ENCODE peak calls at places on chromosomes 13 and 19, in nine cellular contexts. One of them, this sample, is unnamed. For H3K4me1, the result is how much of the 10 kb centered on the place peaks cover.

GRCh38 chr19:41641879-41642485 is 15.1 kb upstream of the CEACAM4 start:
- DNase-seq in GM23338: peak
- DNase-seq in endothelial cell of umbilical vein: peak
- DNase-seq in HCT116: peak
- DNase-seq in H1: peak
- DNase-seq in transverse colon: peak
- DNase-seq in K562: peak
- DNase-seq in HepG2: peak
- DNase-seq in suprapubic skin: no peak
- DNase-seq in this sample: no peak

GRCh38 chr13:84651288-84651687 is 769.0 kb upstream of the SLITRK1 start:
- DNase-seq in GM23338: no peak
- DNase-seq in endothelial cell of umbilical vein: no peak
- DNase-seq in HCT116: no peak
- DNase-seq in H1: no peak
- DNase-seq in transverse colon: no peak
- DNase-seq in K562: no peak
- DNase-seq in HepG2: peak
- DNase-seq in suprapubic skin: no peak
- DNase-seq in this sample: no peak

GRCh38 chr13:102185375-102185984 is 216.4 kb downstream of the FGF14 start:
- DNase-seq in GM23338: no peak
- DNase-seq in endothelial cell of umbilical vein: no peak
- DNase-seq in HCT116: no peak
- DNase-seq in H1: no peak
- DNase-seq in transverse colon: no peak
- DNase-seq in K562: no peak
- DNase-seq in HepG2: no peak
- DNase-seq in suprapubic skin: no peak
- DNase-seq in this sample: no peak

GRCh38 chr13:98846991-98847390 is 94.5 kb upstream of the SLC15A1 start:
- DNase-seq in GM23338: no peak
- DNase-seq in endothelial cell of umbilical vein: no peak
- DNase-seq in HCT116: no peak
- DNase-seq in H1: no peak
- DNase-seq in transverse colon: no peak
- DNase-seq in K562: no peak
- DNase-seq in HepG2: no peak
- DNase-seq in suprapubic skin: no peak
- DNase-seq in this sample: no peak

GRCh38 chr13:101757446-101758039 is 305.1 kb downstream of the ITGBL1 start:
- DNase-seq in GM23338: peak
- DNase-seq in endothelial cell of umbilical vein: peak
- DNase-seq in HCT116: no peak
- DNase-seq in H1: no peak
- DNase-seq in transverse colon: no peak
- DNase-seq in K562: no peak
- DNase-seq in HepG2: no peak
- DNase-seq in suprapubic skin: no peak
- DNase-seq in this sample: no peak

GRCh38 chr19:38079926-38080380 is 144.1 kb downstream of the DPF1 start:
- DNase-seq in GM23338: peak
- DNase-seq in endothelial cell of umbilical vein: peak
- DNase-seq in HCT116: no peak
- DNase-seq in H1: no peak
- DNase-seq in transverse colon: no peak
- DNase-seq in K562: no peak
- DNase-seq in HepG2: peak
- DNase-seq in suprapubic skin: no peak
- DNase-seq in this sample: no peak

GRCh38 chr13:113856716-113857065 is 7.2 kb downstream of the GAS6 start:
- DNase-seq in GM23338: no peak
- DNase-seq in endothelial cell of umbilical vein: peak
- DNase-seq in HCT116: no peak
- DNase-seq in H1: peak
- DNase-seq in transverse colon: peak
- DNase-seq in K562: no peak
- DNase-seq in HepG2: peak
- DNase-seq in suprapubic skin: peak
- DNase-seq in this sample: peak

GRCh38 chr13:112807653-112808376 is 118.0 kb downstream of the ATP11A start:
- DNase-seq in GM23338: no peak
- DNase-seq in endothelial cell of umbilical vein: no peak
- DNase-seq in HCT116: no peak
- DNase-seq in H1: no peak
- DNase-seq in transverse colon: no peak
- DNase-seq in K562: no peak
- DNase-seq in HepG2: no peak
- DNase-seq in suprapubic skin: no peak
- DNase-seq in this sample: no peak

GRCh38 chr19:45238556-45238955 is 6.7 kb downstream of the EXOC3L2 start:
- DNase-seq in GM23338: no peak
- DNase-seq in endothelial cell of umbilical vein: no peak
- DNase-seq in HCT116: no peak
- DNase-seq in H1: no peak
- DNase-seq in transverse colon: no peak
- DNase-seq in K562: no peak
- DNase-seq in HepG2: no peak
- DNase-seq in suprapubic skin: no peak
- DNase-seq in this sample: no peak

GRCh38 chr19:1467512-1468273 is 11.3 kb downstream of the C19orf25 start:
- DNase-seq in GM23338: no peak
- DNase-seq in endothelial cell of umbilical vein: no peak
- DNase-seq in HCT116: no peak
- DNase-seq in H1: peak
- DNase-seq in transverse colon: no peak
- DNase-seq in K562: no peak
- DNase-seq in HepG2: no peak
- DNase-seq in suprapubic skin: no peak
- DNase-seq in this sample: no peak

GRCh38 chr19:1466018-1466460 is 13.0 kb downstream of the C19orf25 start:
- DNase-seq in GM23338: no peak
- DNase-seq in endothelial cell of umbilical vein: no peak
- DNase-seq in HCT116: no peak
- DNase-seq in H1: peak
- DNase-seq in transverse colon: no peak
- DNase-seq in K562: no peak
- DNase-seq in HepG2: no peak
- DNase-seq in suprapubic skin: no peak
- DNase-seq in this sample: no peak

GRCh38 chr19:1465191-1466016 is 13.6 kb downstream of the C19orf25 start:
- DNase-seq in GM23338: peak
- DNase-seq in endothelial cell of umbilical vein: peak
- DNase-seq in HCT116: no peak
- DNase-seq in H1: peak
- DNase-seq in transverse colon: peak
- DNase-seq in K562: no peak
- DNase-seq in HepG2: no peak
- DNase-seq in suprapubic skin: no peak
- DNase-seq in this sample: no peak

GRCh38 chr19:1467228-1467511 is 11.8 kb downstream of the C19orf25 start:
- DNase-seq in GM23338: no peak
- DNase-seq in endothelial cell of umbilical vein: no peak
- DNase-seq in HCT116: no peak
- DNase-seq in H1: no peak
- DNase-seq in transverse colon: no peak
- DNase-seq in K562: no peak
- DNase-seq in HepG2: no peak
- DNase-seq in suprapubic skin: no peak
- DNase-seq in this sample: no peak

DNA sequence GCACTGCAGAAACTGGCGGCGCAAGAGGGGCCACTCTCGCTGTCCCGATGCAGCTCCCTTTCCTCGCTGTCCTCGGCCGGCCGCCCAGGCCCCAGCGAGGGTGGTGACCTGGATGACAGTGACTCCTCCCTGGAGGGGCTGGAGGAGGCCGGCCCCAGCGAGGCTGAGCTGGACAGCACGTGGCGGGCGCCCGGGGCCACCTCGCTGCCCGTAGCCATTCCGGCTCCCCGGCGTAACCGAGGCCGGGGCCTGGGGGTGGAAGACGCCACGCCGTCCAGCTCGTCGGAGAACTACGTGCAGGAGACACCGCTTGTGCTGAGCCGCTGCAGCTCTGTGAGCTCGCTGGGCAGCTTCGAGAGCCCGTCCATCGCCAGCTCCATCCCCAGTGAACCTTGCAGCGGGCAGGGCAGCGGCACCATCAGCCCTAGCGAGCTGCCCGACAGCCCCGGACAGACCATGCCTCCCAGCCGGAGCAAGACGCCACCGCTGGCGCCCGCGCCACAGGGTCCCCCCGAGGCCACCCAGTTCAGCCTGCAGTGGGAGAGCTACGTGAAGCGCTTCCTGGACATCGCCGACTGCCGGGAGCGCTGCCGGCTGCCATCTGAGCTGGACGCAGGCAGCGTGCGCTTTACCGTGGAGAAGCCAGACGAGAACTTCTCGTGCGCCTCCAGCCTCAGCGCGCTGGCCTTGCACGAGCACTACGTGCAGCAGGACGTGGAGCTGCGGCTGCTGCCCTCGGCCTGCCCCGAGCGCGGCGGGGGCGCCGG is 12.4 kb downstream of the C19orf25 start:
- DNase-seq in GM23338: no peak
- DNase-seq in endothelial cell of umbilical vein: no peak
- DNase-seq in HCT116: no peak
- DNase-seq in H1: peak
- DNase-seq in transverse colon: no peak
- DNase-seq in K562: no peak
- DNase-seq in HepG2: no peak
- DNase-seq in suprapubic skin: no peak
- DNase-seq in this sample: no peak
- H3K4me1 ChIP-seq in GM23338: under half
- H3K4me1 ChIP-seq in endothelial cell of umbilical vein: under half
- H3K4me1 ChIP-seq in HCT116: under half
- H3K4me1 ChIP-seq in H1: under half
- H3K4me1 ChIP-seq in transverse colon: half or more
- H3K4me1 ChIP-seq in K562: half or more
- H3K4me1 ChIP-seq in HepG2: under half
- H3K4me1 ChIP-seq in suprapubic skin: half or more
- H3K4me1 ChIP-seq in this sample: under half

DNA sequence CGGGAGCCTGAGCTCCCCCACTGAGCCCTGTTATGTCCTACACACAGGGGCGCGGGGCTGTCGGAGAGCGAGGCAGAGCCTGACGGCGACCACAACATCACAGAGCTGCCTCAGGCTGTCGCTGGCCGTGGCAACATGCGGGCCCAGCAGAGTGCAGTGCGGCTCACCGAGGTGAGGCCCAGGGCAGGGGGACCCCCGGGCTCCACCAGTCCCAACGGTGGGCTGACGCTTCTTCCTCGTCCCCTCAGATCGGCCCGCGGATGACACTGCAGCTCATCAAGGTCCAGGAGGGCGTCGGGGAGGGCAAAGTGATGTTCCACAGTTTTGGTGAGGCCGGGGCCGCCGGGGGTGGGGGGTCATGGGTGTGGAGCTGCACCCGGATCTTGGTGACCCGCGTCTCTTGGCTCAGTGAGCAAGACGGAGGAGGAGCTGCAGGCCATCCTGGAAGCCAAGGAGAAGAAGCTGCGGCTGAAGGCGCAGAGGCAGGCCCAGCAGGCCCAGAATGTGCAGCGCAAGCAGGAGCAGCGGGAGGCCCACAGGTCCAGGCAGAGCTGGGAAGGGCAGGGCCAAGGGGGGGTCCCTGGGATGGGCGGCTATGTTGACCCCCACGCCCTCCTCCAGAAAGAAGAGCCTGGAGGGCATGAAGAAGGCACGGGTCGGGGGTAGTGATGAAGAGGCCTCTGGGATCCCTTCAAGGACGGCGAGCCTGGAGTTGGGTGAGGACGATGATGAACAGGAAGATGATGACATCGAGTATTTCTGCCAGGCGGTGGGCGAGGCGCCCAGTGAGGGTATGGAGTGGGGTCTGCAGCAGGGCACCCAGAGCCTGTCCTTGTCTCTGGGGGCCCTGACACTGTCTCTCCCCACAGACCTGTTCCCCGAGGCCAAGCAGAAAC is 1.2 kb upstream of the P2RY11 start:
- DNase-seq in GM23338: no peak
- DNase-seq in endothelial cell of umbilical vein: no peak
- DNase-seq in HCT116: no peak
- DNase-seq in H1: no peak
- DNase-seq in transverse colon: peak
- DNase-seq in K562: no peak
- DNase-seq in HepG2: no peak
- DNase-seq in suprapubic skin: no peak
- DNase-seq in this sample: no peak
- TF ChIP-seq POLR2AphosphoS5 in GM23338: no peak
- TF ChIP-seq POLR2AphosphoS5 in endothelial cell of umbilical vein: no peak
- TF ChIP-seq POLR2AphosphoS5 in HCT116: no peak
- TF ChIP-seq POLR2AphosphoS5 in H1: no peak
- TF ChIP-seq POLR2AphosphoS5 in transverse colon: no peak
- TF ChIP-seq POLR2AphosphoS5 in K562: no peak
- TF ChIP-seq POLR2AphosphoS5 in HepG2: no peak
- TF ChIP-seq POLR2AphosphoS5 in suprapubic skin: no peak
- TF ChIP-seq POLR2AphosphoS5 in this sample: no peak

GRCh38 chr13:106555631-106556328 is 12.2 kb downstream of the ARGLU1 start:
- DNase-seq in GM23338: no peak
- DNase-seq in endothelial cell of umbilical vein: no peak
- DNase-seq in HCT116: no peak
- DNase-seq in H1: no peak
- DNase-seq in transverse colon: no peak
- DNase-seq in K562: no peak
- DNase-seq in HepG2: no peak
- DNase-seq in suprapubic skin: no peak
- DNase-seq in this sample: no peak
- H3K4me1 ChIP-seq in GM23338: under half
- H3K4me1 ChIP-seq in endothelial cell of umbilical vein: under half
- H3K4me1 ChIP-seq in HCT116: under half
- H3K4me1 ChIP-seq in H1: under half
- H3K4me1 ChIP-seq in transverse colon: under half
- H3K4me1 ChIP-seq in K562: under half
- H3K4me1 ChIP-seq in HepG2: under half
- H3K4me1 ChIP-seq in suprapubic skin: under half
- H3K4me1 ChIP-seq in this sample: under half

GRCh38 chr13:50670847-50671542 is 172.5 kb downstream of the DLEU7 start:
- DNase-seq in GM23338: no peak
- DNase-seq in endothelial cell of umbilical vein: peak
- DNase-seq in HCT116: no peak
- DNase-seq in H1: no peak
- DNase-seq in transverse colon: no peak
- DNase-seq in K562: no peak
- DNase-seq in HepG2: no peak
- DNase-seq in suprapubic skin: no peak
- DNase-seq in this sample: no peak

GRCh38 chr13:50668882-50669281 is 174.6 kb downstream of the DLEU7 start:
- DNase-seq in GM23338: no peak
- DNase-seq in endothelial cell of umbilical vein: no peak
- DNase-seq in HCT116: no peak
- DNase-seq in H1: no peak
- DNase-seq in transverse colon: no peak
- DNase-seq in K562: no peak
- DNase-seq in HepG2: no peak
- DNase-seq in suprapubic skin: no peak
- DNase-seq in this sample: no peak

GRCh38 chr13:50668044-50668443 is 175.4 kb downstream of the DLEU7 start:
- DNase-seq in GM23338: no peak
- DNase-seq in endothelial cell of umbilical vein: no peak
- DNase-seq in HCT116: no peak
- DNase-seq in H1: no peak
- DNase-seq in transverse colon: no peak
- DNase-seq in K562: no peak
- DNase-seq in HepG2: no peak
- DNase-seq in suprapubic skin: no peak
- DNase-seq in this sample: no peak

GRCh38 chr13:50672025-50672424 is 171.5 kb downstream of the DLEU7 start:
- DNase-seq in GM23338: no peak
- DNase-seq in endothelial cell of umbilical vein: no peak
- DNase-seq in HCT116: no peak
- DNase-seq in H1: no peak
- DNase-seq in transverse colon: no peak
- DNase-seq in K562: no peak
- DNase-seq in HepG2: peak
- DNase-seq in suprapubic skin: no peak
- DNase-seq in this sample: no peak

GRCh38 chr13:50670272-50670671 is 173.2 kb downstream of the DLEU7 start:
- DNase-seq in GM23338: no peak
- DNase-seq in endothelial cell of umbilical vein: no peak
- DNase-seq in HCT116: no peak
- DNase-seq in H1: no peak
- DNase-seq in transverse colon: no peak
- DNase-seq in K562: no peak
- DNase-seq in HepG2: no peak
- DNase-seq in suprapubic skin: no peak
- DNase-seq in this sample: no peak
- TF ChIP-seq POLR2AphosphoS5 in GM23338: no peak
- TF ChIP-seq POLR2AphosphoS5 in endothelial cell of umbilical vein: no peak
- TF ChIP-seq POLR2AphosphoS5 in HCT116: no peak
- TF ChIP-seq POLR2AphosphoS5 in H1: no peak
- TF ChIP-seq POLR2AphosphoS5 in transverse colon: no peak
- TF ChIP-seq POLR2AphosphoS5 in K562: no peak
- TF ChIP-seq POLR2AphosphoS5 in HepG2: no peak
- TF ChIP-seq POLR2AphosphoS5 in suprapubic skin: no peak
- TF ChIP-seq POLR2AphosphoS5 in this sample: no peak

This sample was measured in breast epithelium.